ENCODE peak calls at places on chromosome 6, in nine cellular contexts. One of them, this sample, is unnamed.

GRCh38 chr6:147132889-147133288 is 71.3 kb upstream of the STXBP5 start:
- DNase-seq in HepG2: no peak
- DNase-seq in upper lobe of right lung: no peak
- DNase-seq in tibial artery: no peak
- DNase-seq in AG04449: no peak
- DNase-seq in thyroid gland: no peak
- DNase-seq in fibroblast of pulmonary artery: peak
- DNase-seq in AG04450: no peak
- DNase-seq in PC-9: peak
- DNase-seq in this sample: no peak

GRCh38 chr6:2478200-2478599 is 232.8 kb upstream of the GMDS start:
- DNase-seq in HepG2: no peak
- DNase-seq in upper lobe of right lung: no peak
- DNase-seq in tibial artery: no peak
- DNase-seq in AG04449: peak
- DNase-seq in thyroid gland: no peak
- DNase-seq in fibroblast of pulmonary artery: peak
- DNase-seq in AG04450: no peak
- DNase-seq in PC-9: no peak
- DNase-seq in this sample: peak

GRCh38 chr6:4108561-4109093 is 26.7 kb downstream of the ECI2 start:
- DNase-seq in HepG2: no peak
- DNase-seq in upper lobe of right lung: no peak
- DNase-seq in tibial artery: no peak
- DNase-seq in AG04449: no peak
- DNase-seq in thyroid gland: no peak
- DNase-seq in fibroblast of pulmonary artery: no peak
- DNase-seq in AG04450: no peak
- DNase-seq in PC-9: no peak
- DNase-seq in this sample: no peak

GRCh38 chr6:142833054-142833453 is 111.9 kb downstream of the HIVEP2 start:
- DNase-seq in HepG2: no peak
- DNase-seq in upper lobe of right lung: no peak
- DNase-seq in tibial artery: no peak
- DNase-seq in AG04449: peak
- DNase-seq in thyroid gland: no peak
- DNase-seq in fibroblast of pulmonary artery: peak
- DNase-seq in AG04450: peak
- DNase-seq in PC-9: peak
- DNase-seq in this sample: peak

GRCh38 chr6:18053555-18054445 is 66.4 kb upstream of the KIF13A start:
- DNase-seq in HepG2: no peak
- DNase-seq in upper lobe of right lung: no peak
- DNase-seq in tibial artery: no peak
- DNase-seq in AG04449: no peak
- DNase-seq in thyroid gland: no peak
- DNase-seq in fibroblast of pulmonary artery: no peak
- DNase-seq in AG04450: no peak
- DNase-seq in PC-9: peak
- DNase-seq in this sample: no peak

GRCh38 chr6:165060636-165061190 is 248.7 kb downstream of the C6orf118 start:
- DNase-seq in HepG2: no peak
- DNase-seq in upper lobe of right lung: no peak
- DNase-seq in tibial artery: no peak
- DNase-seq in AG04449: no peak
- DNase-seq in thyroid gland: no peak
- DNase-seq in fibroblast of pulmonary artery: no peak
- DNase-seq in AG04450: no peak
- DNase-seq in PC-9: no peak
- DNase-seq in this sample: no peak

GRCh38 chr6:82988904-82989303 is 76.7 kb downstream of the UBE3D start:
- DNase-seq in HepG2: no peak
- DNase-seq in upper lobe of right lung: no peak
- DNase-seq in tibial artery: no peak
- DNase-seq in AG04449: no peak
- DNase-seq in thyroid gland: no peak
- DNase-seq in fibroblast of pulmonary artery: peak
- DNase-seq in AG04450: no peak
- DNase-seq in PC-9: no peak
- DNase-seq in this sample: no peak

GRCh38 chr6:20377623-20378265 is 23.9 kb upstream of the E2F3 start:
- DNase-seq in HepG2: no peak
- DNase-seq in upper lobe of right lung: no peak
- DNase-seq in tibial artery: no peak
- DNase-seq in AG04449: peak
- DNase-seq in thyroid gland: no peak
- DNase-seq in fibroblast of pulmonary artery: peak
- DNase-seq in AG04450: peak
- DNase-seq in PC-9: no peak
- DNase-seq in this sample: peak

GRCh38 chr6:49849121-49849907 is 17.0 kb downstream of the CRISP1 start:
- DNase-seq in HepG2: peak
- DNase-seq in upper lobe of right lung: no peak
- DNase-seq in tibial artery: no peak
- DNase-seq in AG04449: peak
- DNase-seq in thyroid gland: no peak
- DNase-seq in fibroblast of pulmonary artery: peak
- DNase-seq in AG04450: peak
- DNase-seq in PC-9: peak
- DNase-seq in this sample: peak

GRCh38 chr6:61787998-61788397 is 498.0 kb downstream of the KHDRBS2 start:
- DNase-seq in HepG2: no peak
- DNase-seq in upper lobe of right lung: no peak
- DNase-seq in tibial artery: no peak
- DNase-seq in AG04449: no peak
- DNase-seq in thyroid gland: no peak
- DNase-seq in fibroblast of pulmonary artery: no peak
- DNase-seq in AG04450: no peak
- DNase-seq in PC-9: no peak
- DNase-seq in this sample: no peak
- H3K4me3 ChIP-seq in HepG2: no peak
- H3K4me3 ChIP-seq in upper lobe of right lung: no peak
- H3K4me3 ChIP-seq in tibial artery: no peak
- H3K4me3 ChIP-seq in AG04449: no peak
- H3K4me3 ChIP-seq in thyroid gland: no peak
- H3K4me3 ChIP-seq in fibroblast of pulmonary artery: no peak
- H3K4me3 ChIP-seq in AG04450: no peak
- H3K4me3 ChIP-seq in PC-9: no peak
- H3K4me3 ChIP-seq in this sample: no peak

GRCh38 chr6:24777227-24777626 is 2.5 kb downstream of the GMNN start:
- DNase-seq in HepG2: no peak
- DNase-seq in upper lobe of right lung: no peak
- DNase-seq in tibial artery: no peak
- DNase-seq in AG04449: no peak
- DNase-seq in thyroid gland: no peak
- DNase-seq in fibroblast of pulmonary artery: no peak
- DNase-seq in AG04450: no peak
- DNase-seq in PC-9: no peak
- DNase-seq in this sample: no peak

GRCh38 chr6:24778121-24778520 is 3.4 kb downstream of the GMNN start:
- DNase-seq in HepG2: no peak
- DNase-seq in upper lobe of right lung: no peak
- DNase-seq in tibial artery: no peak
- DNase-seq in AG04449: no peak
- DNase-seq in thyroid gland: no peak
- DNase-seq in fibroblast of pulmonary artery: no peak
- DNase-seq in AG04450: no peak
- DNase-seq in PC-9: no peak
- DNase-seq in this sample: no peak

GRCh38 chr6:24775520-24776058 is 852 bp downstream of the GMNN start:
- DNase-seq in HepG2: peak
- DNase-seq in upper lobe of right lung: no peak
- DNase-seq in tibial artery: no peak
- DNase-seq in AG04449: no peak
- DNase-seq in thyroid gland: peak
- DNase-seq in fibroblast of pulmonary artery: peak
- DNase-seq in AG04450: no peak
- DNase-seq in PC-9: peak
- DNase-seq in this sample: no peak

GRCh38 chr6:24778878-24779277 is 4.1 kb downstream of the GMNN start:
- DNase-seq in HepG2: no peak
- DNase-seq in upper lobe of right lung: no peak
- DNase-seq in tibial artery: no peak
- DNase-seq in AG04449: no peak
- DNase-seq in thyroid gland: no peak
- DNase-seq in fibroblast of pulmonary artery: no peak
- DNase-seq in AG04450: no peak
- DNase-seq in PC-9: no peak
- DNase-seq in this sample: no peak

GRCh38 chr6:24774696-24775519 is at the start of gene GMNN:
- DNase-seq in HepG2: peak
- DNase-seq in upper lobe of right lung: peak
- DNase-seq in tibial artery: peak
- DNase-seq in AG04449: no peak
- DNase-seq in thyroid gland: peak
- DNase-seq in fibroblast of pulmonary artery: peak
- DNase-seq in AG04450: peak
- DNase-seq in PC-9: peak
- DNase-seq in this sample: peak
- TF ChIP-seq CTCF in HepG2: peak
- TF ChIP-seq CTCF in upper lobe of right lung: no peak
- TF ChIP-seq CTCF in tibial artery: no peak
- TF ChIP-seq CTCF in AG04449: no peak
- TF ChIP-seq CTCF in thyroid gland: no peak
- TF ChIP-seq CTCF in fibroblast of pulmonary artery: no peak
- TF ChIP-seq CTCF in AG04450: no peak
- TF ChIP-seq CTCF in PC-9: no peak
- TF ChIP-seq CTCF in this sample: no peak

GRCh38 chr6:41734666-41735426 is 562 bp downstream of the TFEB start:
- DNase-seq in HepG2: peak
- DNase-seq in upper lobe of right lung: peak
- DNase-seq in tibial artery: peak
- DNase-seq in AG04449: no peak
- DNase-seq in thyroid gland: peak
- DNase-seq in fibroblast of pulmonary artery: peak
- DNase-seq in AG04450: peak
- DNase-seq in PC-9: no peak
- DNase-seq in this sample: no peak

GRCh38 chr6:41733707-41734665 is 1.4 kb downstream of the TFEB start:
- DNase-seq in HepG2: peak
- DNase-seq in upper lobe of right lung: peak
- DNase-seq in tibial artery: peak
- DNase-seq in AG04449: no peak
- DNase-seq in thyroid gland: peak
- DNase-seq in fibroblast of pulmonary artery: peak
- DNase-seq in AG04450: peak
- DNase-seq in PC-9: no peak
- DNase-seq in this sample: no peak

GRCh38 chr6:41732601-41733348 is 2.6 kb downstream of the TFEB start:
- DNase-seq in HepG2: no peak
- DNase-seq in upper lobe of right lung: no peak
- DNase-seq in tibial artery: no peak
- DNase-seq in AG04449: no peak
- DNase-seq in thyroid gland: peak
- DNase-seq in fibroblast of pulmonary artery: no peak
- DNase-seq in AG04450: no peak
- DNase-seq in PC-9: no peak
- DNase-seq in this sample: no peak

GRCh38 chr6:41732149-41732548 is 3.3 kb downstream of the TFEB start:
- DNase-seq in HepG2: no peak
- DNase-seq in upper lobe of right lung: no peak
- DNase-seq in tibial artery: no peak
- DNase-seq in AG04449: no peak
- DNase-seq in thyroid gland: no peak
- DNase-seq in fibroblast of pulmonary artery: no peak
- DNase-seq in AG04450: no peak
- DNase-seq in PC-9: no peak
- DNase-seq in this sample: no peak

GRCh38 chr6:41733349-41733706 is 2.1 kb downstream of the TFEB start:
- DNase-seq in HepG2: no peak
- DNase-seq in upper lobe of right lung: no peak
- DNase-seq in tibial artery: no peak
- DNase-seq in AG04449: no peak
- DNase-seq in thyroid gland: no peak
- DNase-seq in fibroblast of pulmonary artery: no peak
- DNase-seq in AG04450: no peak
- DNase-seq in PC-9: no peak
- DNase-seq in this sample: no peak
- H3K4me3 ChIP-seq in HepG2: peak
- H3K4me3 ChIP-seq in upper lobe of right lung: peak
- H3K4me3 ChIP-seq in tibial artery: peak
- H3K4me3 ChIP-seq in AG04449: peak
- H3K4me3 ChIP-seq in thyroid gland: no peak
- H3K4me3 ChIP-seq in fibroblast of pulmonary artery: peak
- H3K4me3 ChIP-seq in AG04450: peak
- H3K4me3 ChIP-seq in PC-9: peak
- H3K4me3 ChIP-seq in this sample: peak

GRCh38 chr6:152576525-152576924 is 60.6 kb downstream of the SYNE1 start:
- DNase-seq in HepG2: no peak
- DNase-seq in upper lobe of right lung: no peak
- DNase-seq in tibial artery: no peak
- DNase-seq in AG04449: no peak
- DNase-seq in thyroid gland: no peak
- DNase-seq in fibroblast of pulmonary artery: no peak
- DNase-seq in AG04450: no peak
- DNase-seq in PC-9: no peak
- DNase-seq in this sample: no peak
- TF ChIP-seq CTCF in HepG2: no peak
- TF ChIP-seq CTCF in upper lobe of right lung: no peak
- TF ChIP-seq CTCF in tibial artery: no peak
- TF ChIP-seq CTCF in AG04449: no peak
- TF ChIP-seq CTCF in thyroid gland: no peak
- TF ChIP-seq CTCF in fibroblast of pulmonary artery: no peak
- TF ChIP-seq CTCF in AG04450: no peak
- TF ChIP-seq CTCF in PC-9: no peak
- TF ChIP-seq CTCF in this sample: no peak